ENCODE peak calls at places on chromosomes 12 and 14, in four cellular contexts. One of them, this sample, is unnamed.

GRCh38 chr12:15581006-15581405 is 208.2 kb downstream of the EPS8 start:
- DNase-seq in H1: no peak
- DNase-seq in GM23338: peak
- DNase-seq in fibroblast of lung: no peak
- DNase-seq in this sample: no peak

GRCh38 chr12:29241821-29242591 is 92.9 kb downstream of the FAR2 start:
- DNase-seq in H1: no peak
- DNase-seq in GM23338: peak
- DNase-seq in fibroblast of lung: peak
- DNase-seq in this sample: no peak

GRCh38 chr14:93161411-93161940 is 23.2 kb downstream of the MOAP1 start:
- DNase-seq in H1: no peak
- DNase-seq in GM23338: no peak
- DNase-seq in fibroblast of lung: no peak
- DNase-seq in this sample: no peak

GRCh38 chr12:9378430-9378835 is 170.2 kb upstream of the PZP start:
- DNase-seq in fibroblast of lung: no peak
- DNase-seq in H1: no peak
- DNase-seq in GM23338: peak
- DNase-seq in this sample: no peak

GRCh38 chr14:39097159-39097558 is 5.9 kb downstream of the SEC23A start:
- DNase-seq in GM23338: peak
- DNase-seq in H1: no peak
- DNase-seq in fibroblast of lung: peak
- DNase-seq in this sample: no peak

GRCh38 chr12:43318002-43318401 is 234.0 kb downstream of the ADAMTS20 start:
- DNase-seq in fibroblast of lung: no peak
- DNase-seq in GM23338: no peak
- DNase-seq in H1: no peak
- DNase-seq in this sample: no peak

GRCh38 chr14:106872619-106873446 is 1346.5 kb downstream of the TMEM121 start:
- DNase-seq in fibroblast of lung: no peak
- DNase-seq in H1: no peak
- DNase-seq in GM23338: peak
- DNase-seq in this sample: peak

GRCh38 chr12:1829306-1829900 is 9.0 kb downstream of the LRTM2 start:
- DNase-seq in H1: no peak
- DNase-seq in fibroblast of lung: no peak
- DNase-seq in GM23338: no peak
- DNase-seq in this sample: no peak

GRCh38 chr12:23221066-23221465 is 596.1 kb downstream of the ETNK1 start:
- DNase-seq in H1: no peak
- DNase-seq in GM23338: peak
- DNase-seq in fibroblast of lung: no peak
- DNase-seq in this sample: no peak

GRCh38 chr12:67452119-67452805 is 183.1 kb downstream of the CAND1 start:
- DNase-seq in GM23338: no peak
- DNase-seq in H1: no peak
- DNase-seq in fibroblast of lung: no peak
- DNase-seq in this sample: no peak

GRCh38 chr14:22650960-22651521 is 6.9 kb upstream of the OR6J1 start:
- DNase-seq in H1: peak
- DNase-seq in fibroblast of lung: peak
- DNase-seq in GM23338: no peak
- DNase-seq in this sample: no peak

GRCh38 chr12:80121661-80122060 is 22.3 kb downstream of the OTOGL start:
- DNase-seq in fibroblast of lung: peak
- DNase-seq in GM23338: no peak
- DNase-seq in H1: no peak
- DNase-seq in this sample: no peak

GRCh38 chr14:88551094-88551870 is 3.5 kb downstream of the PTPN21 start:
- DNase-seq in H1: no peak
- DNase-seq in fibroblast of lung: peak
- DNase-seq in GM23338: peak
- DNase-seq in this sample: no peak

GRCh38 chr14:49489341-49489740 is 96.8 kb downstream of the RPS29 start:
- DNase-seq in H1: no peak
- DNase-seq in fibroblast of lung: no peak
- DNase-seq in GM23338: no peak
- DNase-seq in this sample: no peak

GRCh38 chr12:49910331-49911212 is 6.9 kb upstream of the FAIM2 start:
- DNase-seq in fibroblast of lung: no peak
- DNase-seq in GM23338: no peak
- DNase-seq in H1: no peak
- DNase-seq in this sample: no peak

GRCh38 chr12:123223241-123223668 is 9.7 kb downstream of the MPHOSPH9 start:
- DNase-seq in H1: no peak
- DNase-seq in GM23338: no peak
- DNase-seq in fibroblast of lung: no peak
- DNase-seq in this sample: no peak

GRCh38 chr14:91636604-91637003 is 95.3 kb downstream of the CATSPERB start:
- DNase-seq in GM23338: no peak
- DNase-seq in H1: no peak
- DNase-seq in fibroblast of lung: no peak
- DNase-seq in this sample: no peak

GRCh38 chr12:48128800-48129199 is 9.6 kb downstream of the PFKM start:
- DNase-seq in H1: no peak
- DNase-seq in fibroblast of lung: no peak
- DNase-seq in GM23338: no peak
- DNase-seq in this sample: no peak

GRCh38 chr14:40601063-40601462 is 1005.6 kb upstream of the LRFN5 start:
- DNase-seq in fibroblast of lung: no peak
- DNase-seq in H1: no peak
- DNase-seq in GM23338: no peak
- DNase-seq in this sample: no peak

GRCh38 chr12:104534162-104534856 is 77.6 kb downstream of the CHST11 start:
- DNase-seq in H1: no peak
- DNase-seq in fibroblast of lung: no peak
- DNase-seq in GM23338: peak
- DNase-seq in this sample: no peak

GRCh38 chr12:92995258-92995905 is 66.3 kb upstream of the EEA1 start:
- DNase-seq in H1: no peak
- DNase-seq in GM23338: no peak
- DNase-seq in fibroblast of lung: no peak
- DNase-seq in this sample: no peak

GRCh38 chr14:74867673-74868072 is 8.3 kb downstream of the PROX2 start:
- DNase-seq in GM23338: no peak
- DNase-seq in H1: no peak
- DNase-seq in fibroblast of lung: peak
- DNase-seq in this sample: no peak

GRCh38 chr12:98645572-98646067 is 530 bp downstream of the APAF1 start:
- DNase-seq in GM23338: peak
- DNase-seq in H1: no peak
- DNase-seq in fibroblast of lung: peak
- DNase-seq in this sample: no peak

GRCh38 chr12:66409195-66409871 is 107.0 kb downstream of the HELB start:
- DNase-seq in H1: peak
- DNase-seq in GM23338: peak
- DNase-seq in fibroblast of lung: peak
- DNase-seq in this sample: peak

GRCh38 chr12:112945515-112945914 is 7.2 kb downstream of the OAS3 start:
- DNase-seq in H1: no peak
- DNase-seq in fibroblast of lung: no peak
- DNase-seq in GM23338: no peak
- DNase-seq in this sample: no peak

GRCh38 chr14:33692762-33693161 is 258.1 kb downstream of the EGLN3 start:
- DNase-seq in H1: no peak
- DNase-seq in GM23338: no peak
- DNase-seq in fibroblast of lung: peak
- DNase-seq in this sample: no peak

GRCh38 chr12:67498981-67499380 is 149.6 kb upstream of the DYRK2 start:
- DNase-seq in fibroblast of lung: no peak
- DNase-seq in H1: no peak
- DNase-seq in GM23338: no peak
- DNase-seq in this sample: no peak

GRCh38 chr12:53098354-53098981 is 1.0 kb downstream of the IGFBP6 start:
- DNase-seq in fibroblast of lung: peak
- DNase-seq in GM23338: peak
- DNase-seq in H1: no peak
- DNase-seq in this sample: no peak

GRCh38 chr12:125331342-125332052 is 266.3 kb downstream of the AACS start:
- DNase-seq in H1: no peak
- DNase-seq in fibroblast of lung: no peak
- DNase-seq in GM23338: peak
- DNase-seq in this sample: no peak

GRCh38 chr12:15404485-15404884 is 82.2 kb downstream of the PTPRO start:
- DNase-seq in H1: no peak
- DNase-seq in GM23338: no peak
- DNase-seq in fibroblast of lung: peak
- DNase-seq in this sample: no peak

GRCh38 chr12:27431185-27431584 is 15.4 kb upstream of the SMCO2 start:
- DNase-seq in H1: no peak
- DNase-seq in GM23338: no peak
- DNase-seq in fibroblast of lung: no peak
- DNase-seq in this sample: no peak

GRCh38 chr12:54370218-54370730 is 6.0 kb upstream of the GPR84 start:
- DNase-seq in H1: peak
- DNase-seq in GM23338: peak
- DNase-seq in fibroblast of lung: peak
- DNase-seq in this sample: no peak

GRCh38 chr14:75523771-75524171 is 1.5 kb downstream of the BATF start:
- DNase-seq in GM23338: no peak
- DNase-seq in fibroblast of lung: no peak
- DNase-seq in H1: no peak
- DNase-seq in this sample: no peak

GRCh38 chr12:128971802-128972201 is 118.5 kb downstream of the GLT1D1 start:
- DNase-seq in H1: no peak
- DNase-seq in GM23338: peak
- DNase-seq in fibroblast of lung: no peak
- DNase-seq in this sample: no peak

GRCh38 chr12:30996255-30996654 is 69.7 kb downstream of the TSPAN11 start:
- DNase-seq in H1: no peak
- DNase-seq in GM23338: no peak
- DNase-seq in fibroblast of lung: peak
- DNase-seq in this sample: no peak

DNA sequence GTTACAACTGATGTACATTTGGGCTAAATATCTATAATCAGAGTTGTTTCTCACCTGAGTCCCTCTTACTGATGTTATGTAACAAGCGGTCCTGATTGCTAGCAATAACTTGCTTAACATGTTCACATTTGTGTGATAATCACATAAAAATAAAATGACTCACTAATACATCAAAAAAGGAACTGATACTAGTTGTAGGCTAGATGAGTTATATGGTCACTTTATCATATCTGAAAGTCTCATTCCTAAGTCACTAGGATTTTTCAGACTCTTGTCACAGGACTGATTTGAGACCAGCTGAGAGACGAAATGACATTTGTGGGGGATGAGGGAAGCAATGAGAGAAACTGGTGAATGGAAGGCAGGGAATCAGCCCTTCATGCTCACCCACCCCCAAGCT is 34.3 kb downstream of the NKX2-1 start:
- DNase-seq in fibroblast of lung: no peak
- DNase-seq in H1: no peak
- DNase-seq in GM23338: no peak
- DNase-seq in this sample: no peak
- H3K4me3 ChIP-seq in fibroblast of lung: no peak
- H3K4me3 ChIP-seq in H1: no peak
- H3K4me3 ChIP-seq in GM23338: no peak
- H3K4me3 ChIP-seq in this sample: no peak

DNA sequence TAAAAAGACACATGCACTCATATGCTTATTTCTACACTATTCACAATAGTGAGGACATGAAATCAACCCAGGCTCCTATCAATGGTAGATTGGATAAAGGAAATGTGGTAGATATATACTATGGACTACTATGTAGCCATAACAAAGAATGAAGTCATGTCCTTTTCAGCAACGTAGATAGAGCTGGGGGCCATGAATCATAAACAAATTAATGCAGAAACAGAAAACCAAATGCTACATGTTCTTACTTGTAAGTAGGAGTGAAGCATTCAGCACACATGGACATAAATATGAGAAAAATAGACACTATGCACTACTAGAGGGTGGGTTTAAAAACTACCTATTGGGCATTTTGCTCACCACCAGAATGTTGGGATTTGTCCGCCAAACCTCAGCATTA is 278.0 kb upstream of the MIS18BP1 start:
- DNase-seq in GM23338: no peak
- DNase-seq in H1: no peak
- DNase-seq in fibroblast of lung: no peak
- DNase-seq in this sample: no peak
- TF ChIP-seq EZH2 in GM23338: no peak
- TF ChIP-seq EZH2 in H1: no peak
- TF ChIP-seq EZH2 in fibroblast of lung: no peak
- TF ChIP-seq EZH2 in this sample: no peak

GRCh38 chr12:57575771-57576612 is 15.0 kb upstream of the PIP4K2C start:
- DNase-seq in GM23338: no peak
- DNase-seq in fibroblast of lung: no peak
- DNase-seq in H1: no peak
- DNase-seq in this sample: no peak
- H3K4me3 ChIP-seq in GM23338: no peak
- H3K4me3 ChIP-seq in fibroblast of lung: no peak
- H3K4me3 ChIP-seq in H1: no peak
- H3K4me3 ChIP-seq in this sample: no peak

GRCh38 chr12:57611116-57611809 is at the start of gene ARHGEF25:
- DNase-seq in GM23338: peak
- DNase-seq in fibroblast of lung: peak
- DNase-seq in H1: no peak
- DNase-seq in this sample: no peak

GRCh38 chr12:57607958-57608663 is 3.1 kb upstream of the ARHGEF25 start:
- DNase-seq in H1: no peak
- DNase-seq in GM23338: no peak
- DNase-seq in fibroblast of lung: no peak
- DNase-seq in this sample: no peak

GRCh38 chr12:57609091-57609780 is 2.0 kb upstream of the ARHGEF25 start:
- DNase-seq in fibroblast of lung: no peak
- DNase-seq in GM23338: peak
- DNase-seq in H1: no peak
- DNase-seq in this sample: no peak

GRCh38 chr12:57610553-57611115 is 601 bp upstream of the ARHGEF25 start:
- DNase-seq in GM23338: peak
- DNase-seq in fibroblast of lung: no peak
- DNase-seq in H1: no peak
- DNase-seq in this sample: no peak

DNA sequence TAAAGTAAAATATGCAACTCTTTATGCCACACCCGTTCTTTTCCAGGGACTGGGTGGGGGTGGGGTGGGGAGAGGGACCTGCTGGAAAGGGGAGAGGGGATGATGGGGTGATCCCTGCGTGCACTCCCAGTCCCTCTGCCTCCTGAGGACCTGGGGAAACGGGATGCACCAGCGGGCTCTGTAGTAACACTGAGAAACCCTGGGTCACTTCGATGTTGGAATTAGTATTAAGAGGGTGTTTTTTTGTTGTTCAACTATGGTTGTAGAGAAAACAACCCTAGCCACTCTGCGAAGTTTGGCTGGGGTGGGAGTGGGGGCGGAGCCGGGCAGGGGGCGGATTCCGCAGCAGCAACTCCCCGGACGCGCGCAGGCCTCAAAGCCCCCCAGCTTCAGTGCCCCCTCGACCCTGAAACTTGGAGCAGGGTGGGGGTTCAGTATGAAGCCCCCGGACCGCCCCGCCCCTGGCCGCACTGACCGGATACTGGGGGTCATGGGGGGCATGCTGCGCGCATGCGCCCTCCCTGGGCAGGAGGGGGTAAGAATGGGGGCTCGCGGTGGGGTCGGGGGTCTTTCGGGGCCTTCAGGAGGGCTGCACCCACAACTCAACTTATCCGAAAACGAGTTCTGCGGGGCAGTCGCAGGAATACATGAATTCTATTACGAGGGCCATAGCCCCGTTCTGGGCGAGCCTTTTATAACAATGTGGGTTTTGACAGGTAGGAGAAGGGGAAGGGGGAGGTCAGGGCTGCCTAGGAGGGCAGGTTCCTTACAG is 1.3 kb upstream of the ARHGEF25 start:
- DNase-seq in H1: no peak
- DNase-seq in fibroblast of lung: no peak
- DNase-seq in GM23338: peak
- DNase-seq in this sample: no peak
- TF ChIP-seq EZH2 in H1: no peak
- TF ChIP-seq EZH2 in fibroblast of lung: no peak
- TF ChIP-seq EZH2 in GM23338: no peak
- TF ChIP-seq EZH2 in this sample: no peak